ENCODE peak calls at places on chromosomes 12 and 14, in five cellular contexts. Q is frontal cortex, F is putamen, D is fibroblast of gingiva, U is head of caudate nucleus. N is an unnamed sample.

GRCh38 chr14:105500726-105501101 is 9.7 kb downstream of the TEDC1 start:
- DNase-seq in Q (no peak), F (no peak), D (no peak), U (no peak), N (no peak)

GRCh38 chr12:96190403-96191170 is 3.6 kb upstream of the ELK3 start:
- DNase-seq in Q (no peak), F (no peak), D (no peak), U (no peak), N (no peak)

GRCh38 chr14:86038401-86038985 is 508.5 kb downstream of the FLRT2 start:
- DNase-seq in Q (no peak), F (peak; percentile 15), D (peak; percentile 56), U (peak; percentile 73), N (no peak)

GRCh38 chr12:113259499-113259953 is 38.3 kb downstream of the TPCN1 start:
- DNase-seq in Q (peak; percentile 55), F (peak; percentile 92), D (peak; percentile 87), U (peak; percentile 93), N (no peak)

GRCh38 chr14:89613260-89614008 is 196.4 kb upstream of the FOXN3 start:
- DNase-seq in Q (no peak), F (no peak), D (no peak), U (no peak), N (no peak)

GRCh38 chr14:91409991-91410401 is 7.6 kb downstream of the CCDC88C start:
- DNase-seq in Q (no peak), F (no peak), D (no peak), U (no peak), N (no peak)

GRCh38 chr12:120015313-120015712 is 26.3 kb downstream of the BICDL1 start:
- DNase-seq in Q (no peak), F (no peak), D (no peak), U (no peak), N (no peak)

GRCh38 chr14:97224016-97224415 is 426.8 kb downstream of the VRK1 start:
- DNase-seq in Q (no peak), F (no peak), D (no peak), U (no peak), N (no peak)

GRCh38 chr12:45773734-45774133 is 44.2 kb downstream of the ARID2 start:
- DNase-seq in Q (no peak), F (no peak), D (no peak), U (no peak), N (no peak)

GRCh38 chr12:1083086-1083887 is 92.3 kb downstream of the ERC1 start:
- DNase-seq in Q (no peak), F (peak; percentile 38), D (no peak), U (peak; percentile 62), N (no peak)